ENCODE peak calls at places on chromosomes 5 and 9, in five cellular contexts. One of them, this sample, is unnamed.

GRCh38 chr9:111993319-111993718 is 96.7 kb downstream of the UGCG start:
- DNase-seq in left ventricle myocardium inferior: no peak
- DNase-seq in fibroblast of pulmonary artery: no peak
- DNase-seq in Panc1: no peak
- DNase-seq in CD8-positive, alpha-beta T cell: no peak
- DNase-seq in this sample: no peak

GRCh38 chr9:112408285-112408684 is 28.4 kb downstream of the HSDL2 start:
- DNase-seq in fibroblast of pulmonary artery: peak
- DNase-seq in Panc1: no peak
- DNase-seq in left ventricle myocardium inferior: no peak
- DNase-seq in CD8-positive, alpha-beta T cell: no peak
- DNase-seq in this sample: no peak

GRCh38 chr5:140041492-140042421 is 1.3 kb downstream of the NRG2 start:
- DNase-seq in left ventricle myocardium inferior: peak
- DNase-seq in fibroblast of pulmonary artery: peak
- DNase-seq in CD8-positive, alpha-beta T cell: no peak
- DNase-seq in Panc1: peak
- DNase-seq in this sample: peak

GRCh38 chr5:40736103-40736875 is 19.5 kb downstream of the TTC33 start:
- DNase-seq in Panc1: peak
- DNase-seq in CD8-positive, alpha-beta T cell: no peak
- DNase-seq in left ventricle myocardium inferior: no peak
- DNase-seq in fibroblast of pulmonary artery: peak
- DNase-seq in this sample: no peak

GRCh38 chr5:60959156-60959555 is 14.2 kb downstream of the NDUFAF2 start:
- DNase-seq in left ventricle myocardium inferior: no peak
- DNase-seq in fibroblast of pulmonary artery: peak
- DNase-seq in CD8-positive, alpha-beta T cell: no peak
- DNase-seq in Panc1: no peak
- DNase-seq in this sample: no peak

GRCh38 chr9:132857601-132858342 is 20.3 kb downstream of the AK8 start:
- DNase-seq in CD8-positive, alpha-beta T cell: no peak
- DNase-seq in left ventricle myocardium inferior: peak
- DNase-seq in fibroblast of pulmonary artery: peak
- DNase-seq in Panc1: no peak
- DNase-seq in this sample: no peak

GRCh38 chr5:68911840-68912690 is 181.7 kb upstream of the SLC30A5 start:
- DNase-seq in left ventricle myocardium inferior: no peak
- DNase-seq in fibroblast of pulmonary artery: peak
- DNase-seq in CD8-positive, alpha-beta T cell: no peak
- DNase-seq in Panc1: no peak
- DNase-seq in this sample: no peak

GRCh38 chr5:75566710-75567309 is 44.4 kb upstream of the ANKDD1B start:
- DNase-seq in Panc1: peak
- DNase-seq in CD8-positive, alpha-beta T cell: no peak
- DNase-seq in fibroblast of pulmonary artery: peak
- DNase-seq in left ventricle myocardium inferior: no peak
- DNase-seq in this sample: no peak

GRCh38 chr5:131221888-131222287 is 42.0 kb upstream of the CDC42SE2 start:
- DNase-seq in Panc1: peak
- DNase-seq in CD8-positive, alpha-beta T cell: no peak
- DNase-seq in left ventricle myocardium inferior: no peak
- DNase-seq in fibroblast of pulmonary artery: peak
- DNase-seq in this sample: no peak

GRCh38 chr9:125180876-125181275 is 8.7 kb downstream of the PPP6C start:
- DNase-seq in left ventricle myocardium inferior: no peak
- DNase-seq in Panc1: no peak
- DNase-seq in CD8-positive, alpha-beta T cell: no peak
- DNase-seq in fibroblast of pulmonary artery: no peak
- DNase-seq in this sample: no peak

GRCh38 chr9:93665128-93665565 is 88.8 kb downstream of the PHF2 start:
- DNase-seq in Panc1: no peak
- DNase-seq in CD8-positive, alpha-beta T cell: no peak
- DNase-seq in left ventricle myocardium inferior: peak
- DNase-seq in fibroblast of pulmonary artery: no peak
- DNase-seq in this sample: no peak

GRCh38 chr5:131112424-131112823 is 52.6 kb downstream of the HINT1 start:
- DNase-seq in CD8-positive, alpha-beta T cell: no peak
- DNase-seq in Panc1: no peak
- DNase-seq in left ventricle myocardium inferior: no peak
- DNase-seq in fibroblast of pulmonary artery: no peak
- DNase-seq in this sample: no peak

GRCh38 chr5:172806897-172807672 is 27.0 kb upstream of the ERGIC1 start:
- DNase-seq in Panc1: no peak
- DNase-seq in CD8-positive, alpha-beta T cell: peak
- DNase-seq in fibroblast of pulmonary artery: peak
- DNase-seq in left ventricle myocardium inferior: peak
- DNase-seq in this sample: peak

GRCh38 chr9:107705521-107705920 is 216.0 kb upstream of the KLF4 start:
- DNase-seq in CD8-positive, alpha-beta T cell: no peak
- DNase-seq in Panc1: no peak
- DNase-seq in fibroblast of pulmonary artery: no peak
- DNase-seq in left ventricle myocardium inferior: no peak
- DNase-seq in this sample: no peak

GRCh38 chr5:54832066-54832465 is 153.3 kb downstream of the ESM1 start:
- DNase-seq in left ventricle myocardium inferior: no peak
- DNase-seq in Panc1: no peak
- DNase-seq in CD8-positive, alpha-beta T cell: no peak
- DNase-seq in fibroblast of pulmonary artery: no peak
- DNase-seq in this sample: no peak

GRCh38 chr5:1515921-1516571 is 7.7 kb downstream of the LPCAT1 start:
- DNase-seq in left ventricle myocardium inferior: peak
- DNase-seq in CD8-positive, alpha-beta T cell: peak
- DNase-seq in Panc1: peak
- DNase-seq in fibroblast of pulmonary artery: no peak
- DNase-seq in this sample: peak

GRCh38 chr9:136464241-136464640 is 18.6 kb downstream of the SEC16A start:
- DNase-seq in left ventricle myocardium inferior: no peak
- DNase-seq in Panc1: no peak
- DNase-seq in fibroblast of pulmonary artery: no peak
- DNase-seq in CD8-positive, alpha-beta T cell: no peak
- DNase-seq in this sample: no peak

GRCh38 chr5:134394932-134395331 is 16.7 kb downstream of the CDKN2AIPNL start:
- DNase-seq in Panc1: no peak
- DNase-seq in CD8-positive, alpha-beta T cell: no peak
- DNase-seq in left ventricle myocardium inferior: no peak
- DNase-seq in fibroblast of pulmonary artery: no peak
- DNase-seq in this sample: no peak

GRCh38 chr5:92909545-92909962 is 671.5 kb downstream of the NR2F1-AS1 start:
- DNase-seq in left ventricle myocardium inferior: no peak
- DNase-seq in Panc1: no peak
- DNase-seq in fibroblast of pulmonary artery: peak
- DNase-seq in CD8-positive, alpha-beta T cell: no peak
- DNase-seq in this sample: peak
- TF ChIP-seq CTCF in left ventricle myocardium inferior: peak
- TF ChIP-seq CTCF in Panc1: peak
- TF ChIP-seq CTCF in fibroblast of pulmonary artery: peak
- TF ChIP-seq CTCF in CD8-positive, alpha-beta T cell: no peak
- TF ChIP-seq CTCF in this sample: no peak

DNA sequence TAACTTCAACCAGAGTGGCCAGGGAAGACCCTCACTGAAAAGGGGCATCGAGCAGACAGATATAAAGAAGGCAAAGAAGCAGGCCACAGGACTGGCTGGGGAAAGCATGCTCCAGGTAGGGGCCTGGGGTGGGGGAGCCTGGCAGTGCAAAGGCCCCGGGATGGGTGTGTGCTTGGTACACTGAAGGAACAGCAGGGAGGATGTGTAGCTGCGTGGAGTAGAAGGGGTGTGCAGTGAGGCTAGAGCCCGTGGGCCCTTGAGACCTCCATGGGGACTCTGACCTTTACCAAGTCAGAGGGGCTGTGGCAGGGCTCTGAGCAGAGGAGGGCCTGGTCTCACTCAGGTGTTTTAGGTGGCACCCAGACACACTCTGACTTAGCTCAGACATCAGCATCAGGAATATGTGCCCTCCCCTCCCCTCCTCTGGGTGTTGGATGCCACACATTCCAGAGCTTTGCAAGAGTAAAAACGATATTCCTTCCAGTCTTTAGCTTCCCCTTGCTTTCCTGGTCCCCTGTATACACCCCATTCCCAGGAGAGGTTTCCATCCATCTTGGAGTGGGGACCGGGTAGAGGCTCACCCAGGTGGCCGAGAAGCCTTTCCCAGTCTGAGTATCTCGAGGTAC is 7.6 kb downstream of the TRIM7 start:
- DNase-seq in CD8-positive, alpha-beta T cell: no peak
- DNase-seq in fibroblast of pulmonary artery: no peak
- DNase-seq in Panc1: no peak
- DNase-seq in left ventricle myocardium inferior: no peak
- DNase-seq in this sample: no peak
- H3K4me3 ChIP-seq in CD8-positive, alpha-beta T cell: no peak
- H3K4me3 ChIP-seq in fibroblast of pulmonary artery: no peak
- H3K4me3 ChIP-seq in Panc1: no peak
- H3K4me3 ChIP-seq in left ventricle myocardium inferior: no peak
- H3K4me3 ChIP-seq in this sample: no peak

GRCh38 chr9:30775236-30775635 is 1609.2 kb upstream of the ACO1 start:
- DNase-seq in left ventricle myocardium inferior: no peak
- DNase-seq in Panc1: no peak
- DNase-seq in fibroblast of pulmonary artery: no peak
- DNase-seq in CD8-positive, alpha-beta T cell: no peak
- DNase-seq in this sample: no peak

GRCh38 chr9:30771278-30771677 is 1613.2 kb upstream of the ACO1 start:
- DNase-seq in left ventricle myocardium inferior: no peak
- DNase-seq in Panc1: no peak
- DNase-seq in fibroblast of pulmonary artery: no peak
- DNase-seq in CD8-positive, alpha-beta T cell: no peak
- DNase-seq in this sample: no peak

GRCh38 chr9:30773427-30773826 is 1611.0 kb upstream of the ACO1 start:
- DNase-seq in CD8-positive, alpha-beta T cell: no peak
- DNase-seq in fibroblast of pulmonary artery: no peak
- DNase-seq in left ventricle myocardium inferior: no peak
- DNase-seq in Panc1: no peak
- DNase-seq in this sample: no peak

DNA sequence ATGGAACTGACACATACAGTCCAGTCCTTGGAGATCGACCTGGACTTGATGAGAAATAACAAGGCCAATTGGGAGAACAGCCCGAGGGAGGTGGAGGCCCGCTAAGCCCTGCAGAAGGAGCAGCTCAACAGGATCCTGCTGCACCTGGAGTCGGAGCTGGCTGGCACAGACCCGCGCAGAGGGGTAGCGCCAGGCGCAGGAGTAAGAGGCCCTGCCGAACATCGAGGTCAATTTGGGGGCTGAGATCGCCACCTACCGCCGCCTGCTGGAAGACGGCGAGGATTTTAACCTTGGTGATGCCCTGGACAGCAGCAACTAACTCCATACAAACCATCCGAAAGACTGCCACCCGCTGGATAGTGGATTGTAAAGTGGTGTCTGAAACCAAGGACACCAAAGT is 1610.1 kb upstream of the ACO1 start:
- DNase-seq in left ventricle myocardium inferior: no peak
- DNase-seq in CD8-positive, alpha-beta T cell: no peak
- DNase-seq in fibroblast of pulmonary artery: peak
- DNase-seq in Panc1: no peak
- DNase-seq in this sample: peak
- TF ChIP-seq CTCF in left ventricle myocardium inferior: no peak
- TF ChIP-seq CTCF in CD8-positive, alpha-beta T cell: no peak
- TF ChIP-seq CTCF in fibroblast of pulmonary artery: no peak
- TF ChIP-seq CTCF in Panc1: no peak
- TF ChIP-seq CTCF in this sample: no peak

GRCh38 chr9:72042928-72043327 is 17.5 kb downstream of the C9orf57 start:
- DNase-seq in Panc1: no peak
- DNase-seq in CD8-positive, alpha-beta T cell: no peak
- DNase-seq in left ventricle myocardium inferior: no peak
- DNase-seq in fibroblast of pulmonary artery: no peak
- DNase-seq in this sample: no peak

GRCh38 chr9:72044095-72044494 is 16.3 kb downstream of the C9orf57 start:
- DNase-seq in fibroblast of pulmonary artery: no peak
- DNase-seq in left ventricle myocardium inferior: no peak
- DNase-seq in Panc1: no peak
- DNase-seq in CD8-positive, alpha-beta T cell: no peak
- DNase-seq in this sample: no peak

GRCh38 chr9:72041369-72041768 is 19.0 kb downstream of the C9orf57 start:
- DNase-seq in Panc1: no peak
- DNase-seq in fibroblast of pulmonary artery: no peak
- DNase-seq in CD8-positive, alpha-beta T cell: no peak
- DNase-seq in left ventricle myocardium inferior: no peak
- DNase-seq in this sample: no peak

GRCh38 chr9:72039532-72039931 is 20.9 kb downstream of the C9orf57 start:
- DNase-seq in fibroblast of pulmonary artery: no peak
- DNase-seq in Panc1: no peak
- DNase-seq in left ventricle myocardium inferior: no peak
- DNase-seq in CD8-positive, alpha-beta T cell: no peak
- DNase-seq in this sample: no peak

DNA sequence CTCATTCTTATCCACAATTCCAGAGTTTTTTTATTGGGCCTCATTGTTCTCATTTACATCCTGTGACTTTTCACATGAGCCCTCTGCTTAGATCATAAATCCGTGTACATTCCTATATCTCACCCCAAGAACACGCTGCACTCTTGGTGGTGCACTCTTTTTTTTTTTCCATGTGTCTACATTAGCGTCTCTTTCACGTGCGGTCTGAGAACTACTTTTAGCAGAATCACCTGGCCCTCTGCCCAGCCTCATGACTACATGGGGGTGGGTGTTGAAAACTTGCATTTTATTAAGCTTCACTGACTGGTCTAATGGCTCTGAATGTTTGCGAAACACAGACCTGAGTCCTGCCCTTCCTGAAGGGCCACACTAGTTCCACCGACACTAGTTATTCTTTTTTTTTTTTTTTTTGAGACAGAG is 18.6 kb downstream of the C9orf57 start:
- DNase-seq in fibroblast of pulmonary artery: peak
- DNase-seq in Panc1: no peak
- DNase-seq in left ventricle myocardium inferior: peak
- DNase-seq in CD8-positive, alpha-beta T cell: no peak
- DNase-seq in this sample: peak
- H3K4me3 ChIP-seq in fibroblast of pulmonary artery: no peak
- H3K4me3 ChIP-seq in Panc1: no peak
- H3K4me3 ChIP-seq in left ventricle myocardium inferior: no peak
- H3K4me3 ChIP-seq in CD8-positive, alpha-beta T cell: no peak
- H3K4me3 ChIP-seq in this sample: no peak

GRCh38 chr5:170917113-170917512 is 55.3 kb downstream of the RANBP17 start:
- DNase-seq in Panc1: no peak
- DNase-seq in fibroblast of pulmonary artery: peak
- DNase-seq in CD8-positive, alpha-beta T cell: no peak
- DNase-seq in left ventricle myocardium inferior: no peak
- DNase-seq in this sample: no peak
- TF ChIP-seq CTCF in Panc1: no peak
- TF ChIP-seq CTCF in fibroblast of pulmonary artery: peak
- TF ChIP-seq CTCF in CD8-positive, alpha-beta T cell: no peak
- TF ChIP-seq CTCF in left ventricle myocardium inferior: no peak
- TF ChIP-seq CTCF in this sample: no peak

GRCh38 chr5:74394543-74394923 is 246.0 kb downstream of the ENC1 start:
- DNase-seq in CD8-positive, alpha-beta T cell: no peak
- DNase-seq in left ventricle myocardium inferior: no peak
- DNase-seq in fibroblast of pulmonary artery: no peak
- DNase-seq in Panc1: no peak
- DNase-seq in this sample: no peak

GRCh38 chr5:74393943-74394342 is 246.6 kb downstream of the ENC1 start:
- DNase-seq in CD8-positive, alpha-beta T cell: no peak
- DNase-seq in Panc1: no peak
- DNase-seq in left ventricle myocardium inferior: no peak
- DNase-seq in fibroblast of pulmonary artery: no peak
- DNase-seq in this sample: no peak

GRCh38 chr5:74391410-74391809 is 249.1 kb downstream of the ENC1 start:
- DNase-seq in CD8-positive, alpha-beta T cell: no peak
- DNase-seq in Panc1: no peak
- DNase-seq in fibroblast of pulmonary artery: no peak
- DNase-seq in left ventricle myocardium inferior: no peak
- DNase-seq in this sample: no peak

GRCh38 chr5:74390822-74391221 is 249.7 kb downstream of the ENC1 start:
- DNase-seq in left ventricle myocardium inferior: no peak
- DNase-seq in CD8-positive, alpha-beta T cell: no peak
- DNase-seq in Panc1: no peak
- DNase-seq in fibroblast of pulmonary artery: peak
- DNase-seq in this sample: no peak

GRCh38 chr5:74392698-74393431 is 247.7 kb downstream of the ENC1 start:
- DNase-seq in Panc1: no peak
- DNase-seq in fibroblast of pulmonary artery: peak
- DNase-seq in left ventricle myocardium inferior: no peak
- DNase-seq in CD8-positive, alpha-beta T cell: no peak
- DNase-seq in this sample: no peak
- H3K4me3 ChIP-seq in Panc1: no peak
- H3K4me3 ChIP-seq in fibroblast of pulmonary artery: no peak
- H3K4me3 ChIP-seq in left ventricle myocardium inferior: no peak
- H3K4me3 ChIP-seq in CD8-positive, alpha-beta T cell: no peak
- H3K4me3 ChIP-seq in this sample: no peak

This sample was measured in pancreas.